ENCODE peak calls at places on chromosomes 16 and 17, in four cellular contexts. P, J, V and F are unnamed samples.
A peak's percentile ranks its signal among the peaks of the same experiment; 100 is the strongest.

GRCh38 chr17:55273579-55274370 is 9.0 kb downstream of the HLF start:
- DNase-seq in J (no peak), V (no peak), P (no peak), F (no peak)

GRCh38 chr16:87411375-87412271 is 19.5 kb downstream of the MAP1LC3B start:
- DNase-seq in J (no peak), V (no peak), P (no peak), F (no peak)

GRCh38 chr16:14511798-14512131 is 118.3 kb downstream of the PARN start:
- DNase-seq in P (no peak), J (no peak), V (no peak), F (no peak)

GRCh38 chr17:45276031-45276430 is 14.1 kb upstream of the SPATA32 start:
- DNase-seq in P (no peak), V (no peak), J (no peak), F (no peak)

GRCh38 chr17:82602986-82603385 is 45.3 kb downstream of the WDR45B start:
- DNase-seq in V (no peak), J (no peak), P (no peak), F (no peak)

GRCh38 chr17:38982858-38983746 is 15.9 kb upstream of the FBXO47 start:
- DNase-seq in J (peak; percentile 45), P (peak; percentile 67), V (peak; percentile 63), F (peak; percentile 5)

GRCh38 chr17:1460233-1460632 is 4.2 kb upstream of the CRK start:
- DNase-seq in V (no peak), P (no peak), J (no peak), F (no peak)

GRCh38 chr17:35731239-35731931 is at the start of gene RASL10B:
- DNase-seq in P (peak; percentile 20), V (peak; percentile 5), J (peak; percentile 62), F (no peak)

GRCh38 chr16:51359141-51359960 is 208.3 kb upstream of the SALL1 start:
- DNase-seq in V (no peak), J (peak; percentile 34), P (no peak), F (no peak)

GRCh38 chr17:76558210-76559095 is 18.6 kb downstream of the PRCD start:
- DNase-seq in J (no peak), V (no peak), P (no peak), F (no peak)

GRCh38 chr17:75430159-75430748 is 24.8 kb upstream of the GRB2 start:
- DNase-seq in V (no peak), J (no peak), P (no peak), F (no peak)

GRCh38 chr17:78315355-78316114 is 44.3 kb downstream of the SOCS3 start:
- DNase-seq in P (peak; percentile 88), J (no peak), V (no peak), F (no peak)